ENCODE peak calls at places on chromosomes 5 and 9, in four cellular contexts. H is heart right ventricle, G is fibroblast of the aortic adventitia, Q is ovary. A is an unnamed sample.

GRCh38 chr5:148542812-148543211 is 111.5 kb downstream of the HTR4 start:
- DNase-seq in H (no peak), Q (no peak), G (peak; percentile 22), A (no peak)

GRCh38 chr5:86716121-86716520 is 98.4 kb downstream of the COX7C start:
- DNase-seq in Q (no peak), H (no peak), G (no peak), A (no peak)

GRCh38 chr5:108432024-108432423 is 50.1 kb upstream of the FBXL17 start:
- DNase-seq in G (no peak), Q (no peak), H (no peak), A (no peak)

GRCh38 chr9:3856592-3856991 is 330.8 kb upstream of the RFX3 start:
- DNase-seq in Q (no peak), G (peak; percentile 40), H (no peak), A (no peak)

GRCh38 chr5:24365406-24365805 is 279.4 kb downstream of the CDH10 start:
- DNase-seq in H (no peak), Q (no peak), G (no peak), A (peak; percentile 60)

GRCh38 chr5:136028782-136029742 is at the start of gene TGFBI:
- DNase-seq in G (peak; percentile 50), Q (peak; percentile 40), H (peak; percentile 83), A (no peak)

GRCh38 chr9:115353681-115354080 is 235.7 kb upstream of the TNC start:
- DNase-seq in H (no peak), G (no peak), Q (no peak), A (no peak)

GRCh38 chr5:137372386-137373160 is 126.6 kb downstream of the SPOCK1 start:
- DNase-seq in Q (no peak), H (no peak), G (peak; percentile 55), A (no peak)

GRCh38 chr5:95960802-95961616 is 642 bp downstream of the ELL2 start:
- DNase-seq in H (peak; percentile 83), Q (peak; percentile 78), G (peak; percentile 78), A (peak; percentile 96)

GRCh38 chr9:106860731-106861584 is 2.0 kb upstream of the ZNF462 start:
- DNase-seq in Q (peak; percentile 53), G (peak; percentile 43), H (peak; percentile 35), A (peak; percentile 80)

GRCh38 chr9:136949817-136950655 is 2.0 kb upstream of the LCN12 start:
- DNase-seq in Q (peak; percentile 94), H (peak; percentile 96), G (peak; percentile 70), A (peak; percentile 96)

GRCh38 chr5:31500256-31500655 is 31.6 kb downstream of the DROSHA start:
- DNase-seq in H (no peak), G (no peak), Q (no peak), A (no peak)

GRCh38 chr9:13769006-13769405 is 489.5 kb upstream of the MPDZ start:
- DNase-seq in H (no peak), G (no peak), Q (no peak), A (no peak)
- TF ChIP-seq CTCF in H (no peak), G (no peak), Q (no peak), A (no peak)

GRCh38 chr5:28903643-28904042 is 1865.3 kb upstream of the CDH9 start:
- DNase-seq in G (no peak), Q (no peak), H (no peak), A (no peak)
- TF ChIP-seq CTCF in G (no peak), Q (no peak), H (no peak), A (peak; percentile 43)

GRCh38 chr9:131385296-131385695 is 8.6 kb upstream of the PRRC2B start:
- DNase-seq in Q (no peak), H (no peak), G (no peak), A (no peak)

GRCh38 chr9:131390990-131391389 is 2.9 kb upstream of the PRRC2B start:
- DNase-seq in Q (no peak), G (no peak), H (no peak), A (no peak)

GRCh38 chr9:131387394-131387793 is 6.5 kb upstream of the PRRC2B start:
- DNase-seq in G (no peak), H (no peak), Q (no peak), A (no peak)

GRCh38 chr9:131382850-131383729 is 10.8 kb upstream of the PRRC2B start:
- DNase-seq in G (peak; percentile 75), Q (peak; percentile 66), H (no peak), A (no peak)

DNA sequence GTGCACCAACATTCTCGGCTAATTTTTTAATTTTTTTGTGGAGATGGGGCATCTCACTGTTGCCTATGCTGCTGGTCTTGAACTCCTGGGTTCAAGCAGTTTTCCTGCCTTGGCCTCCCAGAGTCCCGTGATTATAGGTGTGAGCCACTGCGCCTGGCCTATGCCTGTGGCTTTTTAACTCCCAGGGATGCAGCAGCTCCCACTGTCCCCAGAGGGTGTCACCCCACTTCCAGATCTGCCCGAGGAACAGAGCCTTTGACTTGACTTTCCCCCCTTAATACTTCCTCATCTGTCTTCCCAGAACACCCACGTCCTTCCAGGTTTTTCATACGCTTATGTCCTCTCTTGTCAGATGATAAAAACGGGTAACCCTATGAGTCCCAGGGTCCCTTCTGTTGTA is 7.6 kb upstream of the PRRC2B start:
- DNase-seq in Q (no peak), H (no peak), G (no peak), A (no peak)
- TF ChIP-seq CTCF in Q (no peak), H (peak; percentile 22), G (peak; percentile 10), A (no peak)

GRCh38 chr5:142141463-142141862 is 32.9 kb downstream of the NDFIP1 start:
- DNase-seq in H (no peak), Q (no peak), G (no peak), A (no peak)

GRCh38 chr5:142145106-142145900 is 36.7 kb downstream of the NDFIP1 start:
- DNase-seq in H (no peak), G (peak; percentile 81), Q (peak; percentile 33), A (no peak)

GRCh38 chr5:142149363-142149762 is 40.8 kb downstream of the NDFIP1 start:
- DNase-seq in G (no peak), H (no peak), Q (no peak), A (no peak)

GRCh38 chr5:142143878-142144277 is 35.3 kb downstream of the NDFIP1 start:
- DNase-seq in Q (no peak), G (peak; percentile 72), H (no peak), A (no peak)
- TF ChIP-seq CTCF in Q (no peak), G (peak; percentile 41), H (peak; percentile 65), A (peak; percentile 66)

GRCh38 chr5:171336486-171337206 is 27.6 kb downstream of the TLX3 start:
- DNase-seq in G (peak; percentile 62), Q (no peak), H (no peak), A (no peak)
- TF ChIP-seq CTCF in G (peak; percentile 69), Q (no peak), H (peak; percentile 73), A (peak; percentile 62)

GRCh38 chr9:99172129-99173091 is 49.3 kb downstream of the ALG2 start:
- DNase-seq in G (no peak), H (no peak), Q (no peak), A (no peak)

GRCh38 chr9:99171225-99172128 is 50.3 kb downstream of the ALG2 start:
- DNase-seq in G (no peak), Q (no peak), H (no peak), A (no peak)

GRCh38 chr9:99167694-99168093 is 54.0 kb downstream of the ALG2 start:
- DNase-seq in G (no peak), Q (no peak), H (no peak), A (no peak)

GRCh38 chr9:99169086-99169485 is 52.7 kb downstream of the ALG2 start:
- DNase-seq in H (no peak), G (no peak), Q (no peak), A (no peak)

GRCh38 chr9:99169982-99170761 is 51.6 kb downstream of the ALG2 start:
- DNase-seq in G (no peak), H (no peak), Q (no peak), A (no peak)
- TF ChIP-seq CTCF in G (no peak), H (no peak), Q (no peak), A (no peak)

GRCh38 chr5:132791026-132791425 is 14.0 kb upstream of the SEPTIN8 start:
- DNase-seq in H (no peak), Q (no peak), G (no peak), A (no peak)
- TF ChIP-seq CTCF in H (no peak), Q (no peak), G (no peak), A (no peak)

DNA sequence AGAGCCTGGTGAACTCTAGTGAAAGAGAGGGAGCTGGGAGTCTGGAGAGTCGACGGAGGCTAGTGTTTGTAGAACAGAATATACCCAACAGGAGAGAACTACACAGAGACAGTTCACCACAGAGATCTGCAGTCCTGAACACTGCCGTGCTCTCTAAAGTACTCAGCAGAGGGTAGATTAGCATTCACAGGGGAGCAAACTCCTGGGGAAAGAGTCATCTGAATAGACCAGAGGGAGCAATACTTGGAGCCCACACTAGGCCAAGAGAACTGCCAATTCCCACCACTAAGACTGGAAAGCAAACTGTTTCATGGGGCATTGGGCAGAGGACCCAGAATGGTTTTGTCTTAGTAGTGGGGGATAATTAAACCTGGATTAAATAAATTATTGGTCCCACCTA is 235.6 kb downstream of the EDIL3 start:
- DNase-seq in Q (no peak), H (no peak), G (no peak), A (no peak)
- TF ChIP-seq CTCF in Q (no peak), H (no peak), G (no peak), A (no peak)

GRCh38 chr5:132132138-132132537 is 58.5 kb downstream of the CSF2 start:
- DNase-seq in H (no peak), Q (no peak), G (no peak), A (no peak)

GRCh38 chr5:132130918-132131715 is 57.5 kb downstream of the CSF2 start:
- DNase-seq in G (no peak), H (no peak), Q (no peak), A (no peak)

GRCh38 chr5:132138260-132138659 is 64.7 kb downstream of the CSF2 start:
- DNase-seq in G (peak; percentile 54), Q (no peak), H (no peak), A (no peak)

GRCh38 chr5:132136906-132137305 is 63.3 kb downstream of the CSF2 start:
- DNase-seq in Q (no peak), G (peak; percentile 86), H (no peak), A (no peak)

GRCh38 chr5:132134384-132134783 is 60.8 kb downstream of the CSF2 start:
- DNase-seq in Q (no peak), H (no peak), G (peak; percentile 41), A (no peak)
- TF ChIP-seq CTCF in Q (no peak), H (peak; percentile 36), G (peak; percentile 37), A (peak; percentile 57)

A was measured in osteocyte.